ENCODE peak calls at places on chromosomes 4 and X, in five cellular contexts. C, I, B, W and L are unnamed samples.

GRCh38 chr4:27005512-27006246 is 145.0 kb downstream of the STIM2 start:
- DNase-seq in W (peak), I (peak), B (no peak), C (peak), L (peak)

GRCh38 chrX:39163585-39163984 is 362.3 kb downstream of the MID1IP1 start:
- DNase-seq in B (no peak), W (no peak), I (no peak), C (no peak), L (no peak)

GRCh38 chr4:75658881-75659280 is 14.3 kb downstream of the G3BP2 start:
- DNase-seq in W (peak), C (peak), B (no peak), I (peak), L (peak)

GRCh38 chrX:69362354-69362753 is 141.8 kb upstream of the NALF2 start:
- DNase-seq in I (no peak), B (no peak), C (no peak), W (no peak), L (no peak)

GRCh38 chr4:13616597-13616996 is 10.9 kb downstream of the BOD1L1 start:
- DNase-seq in W (no peak), B (no peak), I (no peak), C (no peak), L (no peak)

GRCh38 chrX:1860936-1861670 is 246.2 kb downstream of the ASMT start:
- DNase-seq in W (no peak), I (no peak), C (no peak), B (no peak), L (no peak)

GRCh38 chr4:56206258-56206657 is 181.0 kb downstream of the AASDH start:
- DNase-seq in W (no peak), C (no peak), B (no peak), I (no peak), L (no peak)

GRCh38 chr4:656651-657337 is 17.3 kb downstream of the ATP5ME start:
- DNase-seq in I (no peak), W (no peak), C (no peak), B (no peak), L (no peak)

GRCh38 chrX:38347136-38347535 is 5.3 kb upstream of the OTC start:
- DNase-seq in C (peak), W (peak), I (peak), B (no peak), L (peak)

GRCh38 chrX:48508400-48509244 is at the start of gene PORCN:
- DNase-seq in C (peak), W (no peak), B (peak), I (peak), L (peak)

GRCh38 chrX:123976671-123977316 is 15.3 kb downstream of the STAG2 start:
- DNase-seq in C (peak), I (peak), B (no peak), W (no peak), L (peak)

GRCh38 chr4:141571368-141571767 is 65.0 kb upstream of the IL15 start:
- DNase-seq in C (peak), W (peak), B (no peak), I (peak), L (peak)

GRCh38 chrX:10108288-10108687 is 48.5 kb upstream of the CLCN4 start:
- DNase-seq in C (no peak), B (no peak), I (no peak), W (no peak), L (peak)

GRCh38 chr4:82623284-82623683 is 61.5 kb upstream of the TMEM150C start:
- DNase-seq in B (no peak), C (no peak), I (no peak), W (no peak), L (no peak)

GRCh38 chr4:86247906-86248305 is 111.9 kb downstream of the MAPK10 start:
- DNase-seq in I (no peak), C (no peak), W (no peak), B (no peak), L (no peak)
- H3K4me3 ChIP-seq in I (no peak), C (no peak), W (no peak), B (no peak), L (no peak)

DNA sequence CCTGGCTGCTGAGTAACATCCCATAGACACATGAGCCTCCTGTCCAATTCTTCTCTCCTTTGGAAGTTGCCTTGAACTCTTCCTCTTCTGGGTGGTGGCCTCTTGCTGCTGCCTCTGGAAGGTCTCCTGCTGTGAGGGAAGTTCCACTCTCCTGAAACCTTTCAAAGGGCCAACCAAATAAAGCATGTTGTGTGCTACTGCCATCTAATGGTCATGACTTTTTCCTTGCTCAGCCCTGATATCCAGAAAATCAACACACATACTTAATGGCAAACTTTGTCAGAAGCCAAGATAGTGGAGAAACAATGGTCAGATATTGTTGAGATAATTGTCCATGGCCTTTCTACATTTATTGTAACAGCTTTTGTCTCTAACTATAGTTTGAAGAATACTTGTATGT is 19.1 kb upstream of the ZXDA start:
- DNase-seq in I (peak), W (no peak), C (peak), B (no peak), L (peak)
- H3K4me3 ChIP-seq in I (no peak), W (no peak), C (no peak), B (no peak), L (no peak)

DNA sequence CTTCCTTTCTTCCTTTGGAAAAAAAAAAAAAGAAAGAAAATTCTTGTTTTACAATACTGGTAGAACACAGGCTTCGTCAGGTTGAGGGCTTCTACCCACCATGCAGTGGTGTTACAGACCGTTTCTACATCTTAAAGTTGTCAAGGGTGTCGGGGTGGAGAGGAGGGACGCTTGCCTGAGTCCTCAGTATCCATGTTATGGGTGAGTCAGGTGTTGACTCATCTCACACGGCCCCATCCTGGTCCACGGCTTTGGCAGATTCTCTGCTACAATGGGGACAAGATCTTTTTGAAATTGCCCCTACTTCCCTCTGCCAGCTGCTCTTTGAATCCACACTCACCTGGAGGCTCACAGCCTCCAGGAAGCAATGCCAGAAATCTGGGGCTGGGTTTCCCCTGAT is 310.3 kb upstream of the ZFP42 start:
- DNase-seq in B (no peak), I (no peak), C (no peak), W (no peak), L (no peak)
- H3K4me3 ChIP-seq in B (no peak), I (no peak), C (no peak), W (no peak), L (no peak)

GRCh38 chr4:2820216-2820982 is 23.2 kb upstream of the ADD1 start:
- DNase-seq in C (no peak), W (no peak), I (no peak), B (no peak), L (no peak)

GRCh38 chr4:2817701-2818350 is 24.9 kb downstream of the SH3BP2 start:
- DNase-seq in I (no peak), B (no peak), C (no peak), W (no peak), L (no peak)

GRCh38 chr4:2819244-2820215 is 24.1 kb upstream of the ADD1 start:
- DNase-seq in B (no peak), W (no peak), I (no peak), C (no peak), L (no peak)

GRCh38 chr4:2817136-2817535 is 24.3 kb downstream of the SH3BP2 start:
- DNase-seq in C (no peak), W (no peak), B (no peak), I (no peak), L (no peak)

DNA sequence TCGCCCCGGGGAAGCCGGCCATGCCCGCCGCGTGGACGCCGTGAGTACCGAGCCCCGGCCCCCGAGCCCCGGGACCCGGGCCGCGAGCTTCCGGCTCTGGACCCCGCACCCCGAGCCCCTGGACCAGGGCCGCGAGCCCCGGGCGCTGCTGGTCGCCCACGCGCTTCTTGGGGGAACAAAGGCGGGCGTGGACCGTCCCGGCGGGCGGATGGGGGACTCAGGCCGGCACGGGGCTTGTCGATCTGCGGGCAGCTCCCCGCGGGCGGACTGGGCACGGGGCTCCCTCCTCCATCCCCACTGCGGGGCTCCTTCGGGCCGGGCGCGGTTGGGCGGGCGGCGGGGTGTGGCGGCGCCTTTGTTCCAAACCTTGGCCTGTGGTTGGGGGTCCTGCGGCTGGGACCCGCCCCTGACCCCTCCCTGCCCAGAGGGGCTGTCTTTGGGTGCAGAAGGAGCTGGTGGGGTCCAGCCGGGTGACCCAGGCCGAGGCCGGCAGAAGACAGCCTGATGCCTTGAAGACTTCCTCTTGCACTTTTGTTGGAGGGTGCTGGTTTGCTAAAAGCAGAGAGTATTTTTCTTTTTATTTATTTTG is 25.2 kb upstream of the ADD1 start:
- DNase-seq in C (no peak), I (no peak), B (no peak), W (no peak), L (no peak)
- H3K4me3 ChIP-seq in C (peak), I (peak), B (peak), W (peak), L (peak)

DNA sequence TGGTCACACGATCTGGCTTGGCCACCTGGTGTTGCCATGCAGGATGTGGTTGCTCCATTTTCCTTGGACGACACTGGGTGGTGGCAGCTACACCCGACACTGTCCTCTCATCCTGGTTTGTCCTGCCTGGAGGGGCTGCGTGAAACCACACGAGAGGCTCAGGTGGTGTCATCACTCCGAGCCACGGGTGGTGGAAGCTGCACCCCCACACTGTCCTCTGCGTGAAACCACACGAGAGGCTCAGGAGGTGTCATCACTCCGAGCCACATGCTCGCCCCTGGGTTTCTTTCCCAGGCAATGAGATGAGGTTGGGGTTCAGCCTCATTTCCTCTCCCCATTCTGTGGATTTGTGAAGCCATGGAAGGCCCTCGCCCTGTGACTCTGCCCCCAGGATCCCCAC is 34.3 kb downstream of the WFS1 start:
- DNase-seq in B (no peak), W (no peak), I (no peak), C (no peak), L (no peak)
- H3K4me3 ChIP-seq in B (no peak), W (no peak), I (no peak), C (no peak), L (no peak)

GRCh38 chr4:1767058-1767769 is 25.9 kb upstream of the FGFR3 start:
- DNase-seq in I (no peak), B (no peak), W (no peak), C (no peak), L (no peak)

GRCh38 chr4:1769692-1770091 is 23.4 kb upstream of the FGFR3 start:
- DNase-seq in C (no peak), W (no peak), I (no peak), B (no peak), L (no peak)

GRCh38 chr4:1767770-1768366 is 25.2 kb upstream of the FGFR3 start:
- DNase-seq in B (no peak), I (peak), C (peak), W (no peak), L (peak)

GRCh38 chr4:1770245-1770644 is 22.8 kb upstream of the FGFR3 start:
- DNase-seq in W (no peak), I (no peak), C (no peak), B (no peak), L (no peak)

DNA sequence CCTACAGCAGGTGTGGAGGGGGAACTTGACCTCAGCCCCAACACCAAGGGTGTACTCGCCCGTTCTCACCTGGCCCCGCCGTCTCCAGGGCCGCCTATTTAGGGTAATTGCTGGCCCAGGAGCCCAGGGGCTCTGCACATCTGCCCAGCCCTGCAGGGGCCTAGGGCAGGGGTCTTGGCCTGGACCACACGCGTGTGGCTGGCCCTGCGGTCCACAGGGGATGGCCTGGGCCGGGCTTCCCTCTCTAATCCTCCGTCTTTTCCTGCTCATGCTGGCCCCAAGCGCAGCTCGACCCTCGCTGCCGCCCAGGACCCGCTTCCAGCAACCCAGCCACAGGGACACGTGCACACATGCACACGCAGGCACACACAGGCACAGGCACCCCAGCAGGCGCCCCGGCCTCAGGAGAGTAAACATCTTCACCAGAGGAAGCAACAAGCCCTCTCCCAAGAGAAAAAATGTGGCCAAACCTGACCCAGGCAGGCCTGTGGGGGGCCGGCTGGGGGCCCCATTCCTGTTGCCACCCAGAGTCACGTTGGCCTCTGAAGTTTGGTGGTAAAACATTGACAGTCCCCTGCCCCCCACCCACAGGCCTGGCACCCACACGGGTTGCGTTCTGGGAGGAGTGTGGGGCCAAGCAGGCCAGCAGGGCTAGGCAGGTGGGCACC is 24.6 kb upstream of the FGFR3 start:
- DNase-seq in W (no peak), B (no peak), C (no peak), I (no peak), L (no peak)
- H3K4me3 ChIP-seq in W (no peak), B (no peak), C (no peak), I (no peak), L (peak)

DNA sequence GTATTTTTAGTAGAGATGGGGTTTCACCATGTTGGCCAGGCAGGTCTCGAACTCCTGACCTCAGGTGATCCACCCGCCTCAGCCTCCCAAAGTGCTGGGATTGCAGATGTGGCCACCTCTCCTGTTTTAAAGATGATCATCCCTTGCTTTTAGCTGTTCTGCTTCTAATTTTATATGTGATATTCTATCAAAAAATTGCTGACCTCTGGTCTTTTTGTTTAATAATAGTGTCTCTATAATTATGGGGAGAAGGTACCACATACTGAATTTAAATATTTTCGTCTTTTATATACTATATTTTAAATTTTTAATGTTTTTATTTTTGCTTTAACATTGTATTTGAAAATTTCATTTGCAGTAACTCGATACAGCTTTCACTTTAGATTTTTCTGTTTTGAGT is 15.6 kb downstream of the USP9X start:
- DNase-seq in C (no peak), I (no peak), W (no peak), B (no peak), L (no peak)
- H3K4me3 ChIP-seq in C (no peak), I (no peak), W (no peak), B (no peak), L (no peak)

DNA sequence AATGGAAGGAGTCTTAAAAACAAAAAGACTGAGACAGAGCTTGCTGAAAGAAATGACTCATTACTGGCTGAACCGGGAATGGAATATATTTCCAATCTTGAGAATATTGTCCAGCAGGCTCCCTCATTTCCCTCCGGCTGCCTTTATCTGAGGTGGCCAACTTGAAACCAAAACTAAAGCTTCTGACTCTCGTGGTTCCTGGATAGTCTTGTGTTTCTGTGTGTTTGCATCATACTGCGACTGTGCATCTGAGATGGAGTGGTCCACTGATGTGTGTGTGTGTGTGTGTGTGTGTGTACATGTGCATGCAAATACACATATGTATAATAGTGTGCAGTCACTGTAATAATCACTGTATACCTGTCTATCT is 145.6 kb upstream of the SCML1 start:
- DNase-seq in C (peak), B (no peak), W (peak), I (peak), L (peak)
- H3K4me3 ChIP-seq in C (no peak), B (no peak), W (peak), I (peak), L (no peak)